ENCODE peak calls at places on chromosome 12, in seven cellular contexts. I is upper lobe of left lung, H is GM23248, W is aorta, S is PC-3, U is heart left ventricle, G is heart right ventricle. J is an unnamed sample.

GRCh38 chr12:33752854-33753253 is 269.4 kb upstream of the ALG10 start:
- DNase-seq in I (no peak), U (no peak), G (no peak), W (no peak), H (no peak), S (peak; percentile 64), J (no peak)

GRCh38 chr12:106898001-106898966 is 57.4 kb upstream of the TMEM263 start:
- DNase-seq in W (no peak), S (no peak), I (no peak), H (no peak), U (no peak), G (no peak), J (no peak)

GRCh38 chr12:25051583-25052190 is 102.8 kb upstream of the BCAT1 start:
- DNase-seq in I (peak; percentile 24), H (no peak), U (no peak), G (no peak), W (no peak), S (no peak), J (no peak)

GRCh38 chr12:119649202-119649808 is 18.6 kb upstream of the PRKAB1 start:
- DNase-seq in I (no peak), S (peak; percentile 61), U (no peak), G (no peak), W (no peak), H (peak; percentile 25), J (peak; percentile 10)

GRCh38 chr12:131829351-131829794 is 1.2 kb downstream of the MMP17 start:
- DNase-seq in U (no peak), S (peak; percentile 44), G (no peak), I (no peak), H (peak; percentile 67), W (peak; percentile 78), J (peak; percentile 45)

GRCh38 chr12:25459541-25459951 is 93.5 kb downstream of the LMNTD1 start:
- DNase-seq in S (no peak), H (no peak), U (peak; percentile 9), G (peak; percentile 36), I (no peak), W (no peak), J (no peak)

GRCh38 chr12:57896437-57897201 is 44.7 kb upstream of the ATP23 start:
- DNase-seq in H (peak; percentile 77), S (no peak), W (peak; percentile 88), I (peak; percentile 82), G (peak; percentile 83), U (peak; percentile 86), J (peak; percentile 81)

GRCh38 chr12:125533434-125534029 is 468.3 kb downstream of the AACS start:
- DNase-seq in U (no peak), W (no peak), S (peak; percentile 51), G (peak; percentile 19), I (no peak), H (peak; percentile 10), J (peak; percentile 64)

GRCh38 chr12:13745100-13745678 is 236.2 kb downstream of the GRIN2B start:
- DNase-seq in W (no peak), U (no peak), G (peak; percentile 9), I (no peak), H (no peak), S (no peak), J (no peak)

GRCh38 chr12:1287446-1287975 is 296.5 kb downstream of the ERC1 start:
- DNase-seq in W (no peak), G (no peak), H (no peak), I (no peak), U (no peak), S (no peak), J (no peak)

GRCh38 chr12:179131-179884 is 34.6 kb downstream of the SLC6A12 start:
- DNase-seq in H (peak; percentile 26), S (no peak), W (no peak), U (peak; percentile 43), I (no peak), G (peak; percentile 59), J (no peak)

GRCh38 chr12:83143937-83144336 is 457.2 kb downstream of the TMTC2 start:
- DNase-seq in G (no peak), S (no peak), W (no peak), I (no peak), U (no peak), H (no peak), J (no peak)

GRCh38 chr12:11648514-11649412 is 711 bp upstream of the ETV6 start:
- DNase-seq in S (peak; percentile 77), W (peak; percentile 87), I (peak; percentile 76), G (peak; percentile 68), U (peak; percentile 78), H (peak; percentile 95), J (peak; percentile 91)

GRCh38 chr12:93733358-93733757 is 56.2 kb downstream of the CRADD start:
- DNase-seq in G (peak; percentile 14), I (no peak), H (peak; percentile 23), W (no peak), U (peak; percentile 49), S (no peak), J (no peak)

GRCh38 chr12:104656921-104657320 is 200.2 kb downstream of the CHST11 start:
- DNase-seq in I (no peak), W (no peak), S (no peak), G (no peak), H (peak; percentile 74), U (no peak), J (peak; percentile 76)

GRCh38 chr12:113094738-113095137 is 38.2 kb downstream of the DTX1 start:
- DNase-seq in S (no peak), W (no peak), G (no peak), H (no peak), U (no peak), I (no peak), J (no peak)

GRCh38 chr12:113095405-113095804 is 38.9 kb downstream of the DTX1 start:
- DNase-seq in U (no peak), W (no peak), H (no peak), G (no peak), I (no peak), S (no peak), J (no peak)

GRCh38 chr12:113091506-113091905 is 35.0 kb downstream of the DTX1 start:
- DNase-seq in S (no peak), W (no peak), H (no peak), U (no peak), G (no peak), I (no peak), J (no peak)

GRCh38 chr12:113092478-113093408 is 36.2 kb downstream of the DTX1 start:
- DNase-seq in I (peak; percentile 67), H (peak; percentile 22), W (no peak), G (peak; percentile 41), U (no peak), S (peak; percentile 19), J (no peak)

DNA sequence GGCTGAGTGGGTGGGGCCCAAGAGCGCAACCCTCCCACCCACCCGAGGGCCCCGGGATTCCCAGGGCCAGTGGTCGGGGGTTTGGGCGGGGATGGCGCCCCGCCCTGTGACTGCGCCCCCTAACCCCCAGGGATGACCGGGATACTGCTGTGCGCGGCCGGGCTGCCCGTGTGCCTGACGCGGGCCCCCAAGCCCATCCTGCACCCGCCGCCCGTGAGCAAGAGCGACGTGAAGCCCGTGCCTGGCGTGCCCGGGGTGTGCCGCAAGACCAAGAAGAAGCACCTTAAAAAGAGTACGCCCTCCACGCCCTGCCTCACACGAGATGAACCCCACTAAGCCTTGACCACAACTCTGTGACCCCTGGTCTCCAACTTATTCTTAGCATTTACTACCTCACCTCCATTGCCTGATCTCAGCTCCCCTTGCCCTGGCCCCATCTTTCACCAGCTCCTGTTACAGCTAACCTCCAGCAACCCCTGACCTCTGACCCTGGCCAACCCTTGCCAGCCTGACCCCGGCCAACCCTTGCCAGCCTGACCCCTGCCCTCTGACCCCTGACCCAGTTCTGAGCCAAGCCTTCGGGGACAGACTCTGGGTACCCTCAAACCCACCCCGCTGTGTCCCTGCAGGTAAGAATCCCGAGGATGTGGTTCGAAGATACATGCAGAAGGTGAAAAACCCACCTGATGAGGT is 37.0 kb downstream of the DTX1 start:
- DNase-seq in G (no peak), I (no peak), H (no peak), U (no peak), S (no peak), W (no peak), J (no peak)
- H3K27me3 ChIP-seq in G (peaks cover 57% of the 10 kb centered on the region), I (no peaks in the 10 kb centered on the region), H (peaks cover 14% of the 10 kb centered on the region), U (peaks cover 14% of the 10 kb centered on the region), S (peaks cover 5% of the 10 kb centered on the region), W (no peaks in the 10 kb centered on the region), J (peaks cover 22% of the 10 kb centered on the region)

GRCh38 chr12:37545759-37546158 is 770.8 kb upstream of the ALG10B start:
- DNase-seq in W (no peak), G (no peak), H (no peak), S (no peak), I (no peak), U (no peak), J (no peak)

GRCh38 chr12:37546901-37547475 is 769.6 kb upstream of the ALG10B start:
- DNase-seq in G (no peak), S (no peak), H (no peak), I (no peak), U (no peak), W (no peak), J (no peak)

GRCh38 chr12:37547611-37548010 is 769.0 kb upstream of the ALG10B start:
- DNase-seq in S (no peak), G (no peak), I (no peak), H (no peak), U (no peak), W (no peak), J (no peak)

GRCh38 chr12:37546206-37546605 is 770.4 kb upstream of the ALG10B start:
- DNase-seq in H (no peak), U (no peak), G (no peak), W (no peak), S (no peak), I (no peak), J (no peak)

DNA sequence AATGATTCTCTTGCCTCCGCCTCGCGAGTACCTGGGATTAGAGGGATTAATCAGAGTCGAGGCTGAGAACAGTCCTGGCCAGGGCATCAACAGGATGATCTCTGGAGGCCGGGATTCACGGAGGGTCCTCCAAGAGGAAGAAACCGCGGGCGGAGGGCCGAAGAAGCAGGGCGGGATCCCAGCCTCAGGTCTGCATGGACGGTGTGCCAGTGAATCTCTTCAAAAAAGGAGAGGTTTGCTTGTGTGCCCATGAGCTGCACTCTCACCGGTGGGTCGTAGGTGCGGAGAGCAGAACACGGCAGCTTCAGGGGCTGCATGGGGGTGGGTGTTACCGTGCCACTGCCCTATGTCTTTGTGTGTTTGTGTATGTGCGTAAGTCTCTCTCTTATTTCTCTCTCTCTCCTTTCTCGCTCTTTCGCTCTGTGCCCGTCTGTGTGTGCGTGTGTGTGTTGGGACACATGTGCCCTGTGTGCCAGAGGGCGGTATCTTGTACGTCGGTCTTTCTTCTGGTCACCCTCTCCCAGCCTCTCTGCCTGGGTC is 768.2 kb upstream of the ALG10B start:
- DNase-seq in G (no peak), U (no peak), S (no peak), I (no peak), H (no peak), W (no peak), J (no peak)
- H3K9me3 ChIP-seq in G (no peaks in the 10 kb centered on the region), U (no peaks in the 10 kb centered on the region), S (no peaks in the 10 kb centered on the region), I (no peaks in the 10 kb centered on the region), H (no peaks in the 10 kb centered on the region), W (no peaks in the 10 kb centered on the region), J (no peaks in the 10 kb centered on the region)

DNA sequence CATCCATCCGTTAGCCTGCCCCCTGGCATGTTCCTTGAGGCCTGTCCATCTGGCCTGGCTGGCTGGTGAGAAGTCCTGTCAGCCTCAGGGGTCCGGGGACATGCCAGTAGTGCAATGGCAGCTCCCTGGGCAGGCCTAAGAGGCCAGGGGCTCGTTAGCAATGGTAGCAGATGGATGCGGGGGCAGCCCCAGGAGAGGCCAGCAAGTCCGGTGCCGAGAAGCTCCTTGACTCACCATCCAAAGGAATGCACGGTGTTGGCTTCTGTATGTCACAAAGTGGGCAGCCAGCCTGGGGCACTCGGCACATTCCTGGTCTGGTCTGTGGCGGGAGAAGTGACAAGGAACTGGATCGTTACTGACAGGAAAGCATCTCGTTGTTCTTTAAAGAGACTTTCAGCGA is 319.9 kb downstream of the CACNA1C start:
- DNase-seq in W (peak; percentile 89), S (no peak), U (peak; percentile 56), H (no peak), I (no peak), G (peak; percentile 56), J (peak; percentile 44)
- H3K27me3 ChIP-seq in W (no peaks in the 10 kb centered on the region), S (peaks cover 67% of the 10 kb centered on the region), U (no peaks in the 10 kb centered on the region), H (no peaks in the 10 kb centered on the region), I (no peaks in the 10 kb centered on the region), G (no peaks in the 10 kb centered on the region), J (no peaks in the 10 kb centered on the region)

GRCh38 chr12:38142974-38143373 is 173.6 kb upstream of the ALG10B start:
- DNase-seq in W (no peak), H (no peak), S (peak; percentile 55), I (no peak), U (no peak), G (no peak), J (no peak)
- H3K9me3 ChIP-seq in W (no peaks in the 10 kb centered on the region), H (no peaks in the 10 kb centered on the region), S (peaks cover 7% of the 10 kb centered on the region), I (no peaks in the 10 kb centered on the region), U (peaks cover 6% of the 10 kb centered on the region), G (peaks cover 13% of the 10 kb centered on the region), J (no peaks in the 10 kb centered on the region)

J was measured in adipocyte.